ENCODE peak calls at places on chromosomes 13 and 19, in ten cellular contexts. W is A549, Y is tibial nerve, N is transverse colon, H is H1, T is ovary, R is K562, M is stomach, X is sigmoid colon, G is esophagus muscularis mucosa. V is an unnamed sample.
A peak's percentile ranks its signal among the peaks of the same experiment; 100 is the strongest.

GRCh38 chr13:59700281-59700680 is 463.4 kb downstream of the DIAPH3 start:
- DNase-seq in N (no peak), H (no peak), Y (no peak), R (no peak), X (no peak), G (no peak), T (no peak), M (no peak), W (no peak), V (no peak)

GRCh38 chr13:75331792-75332349 is 150.1 kb downstream of the TBC1D4 start:
- DNase-seq in W (no peak), R (no peak), H (no peak), G (no peak), N (no peak), T (no peak), Y (no peak), M (no peak), X (no peak), V (no peak)

GRCh38 chr19:11963566-11964355 is 1.1 kb upstream of the ZNF763 start:
- DNase-seq in X (peak; percentile 90), Y (peak; percentile 71), T (peak; percentile 84), N (peak; percentile 82), M (peak; percentile 76), R (peak; percentile 70), G (peak; percentile 94), W (no peak), H (peak; percentile 57), V (peak; percentile 83)

GRCh38 chr19:21848706-21849105 is 12.7 kb upstream of the ZNF43 start:
- DNase-seq in Y (no peak), T (no peak), N (no peak), R (no peak), M (no peak), G (no peak), H (no peak), W (peak; percentile 8), X (no peak), V (no peak)

GRCh38 chr19:48512504-48513288 is 1.1 kb upstream of the LMTK3 start:
- DNase-seq in T (no peak), R (no peak), M (no peak), Y (no peak), N (no peak), G (no peak), H (no peak), X (no peak), W (no peak), V (no peak)

GRCh38 chr13:101305981-101306411 is 110.3 kb downstream of the NALCN start:
- DNase-seq in T (no peak), Y (no peak), N (no peak), H (no peak), R (no peak), G (no peak), W (no peak), M (no peak), X (no peak), V (no peak)

GRCh38 chr13:28559636-28560259 is 64.8 kb upstream of the FLT1 start:
- DNase-seq in G (no peak), M (no peak), H (no peak), Y (no peak), N (no peak), X (no peak), T (no peak), W (no peak), R (no peak), V (no peak)

GRCh38 chr19:18385675-18386542 is at the start of gene GDF15:
- DNase-seq in Y (peak; percentile 47), M (peak; percentile 96), R (peak; percentile 98), N (peak; percentile 96), T (peak; percentile 49), G (peak; percentile 94), X (peak; percentile 86), H (no peak), W (peak; percentile 87), V (peak; percentile 90)

GRCh38 chr13:44576396-44577235 is 486 bp upstream of the TSC22D1 start:
- DNase-seq in R (peak; percentile 17), H (no peak), Y (no peak), W (no peak), X (peak; percentile 66), T (peak; percentile 51), G (no peak), M (peak; percentile 34), N (peak; percentile 19), V (no peak)

GRCh38 chr19:821228-821975 is at the start of gene PLPPR3:
- DNase-seq in Y (no peak), R (peak; percentile 65), H (no peak), M (no peak), G (no peak), W (no peak), N (no peak), T (peak; percentile 28), X (no peak), V (no peak)

GRCh38 chr19:27905074-27905473 is 1307.9 kb downstream of the UQCRFS1 start:
- DNase-seq in R (no peak), Y (no peak), N (no peak), M (no peak), H (no peak), G (no peak), X (no peak), T (no peak), W (no peak), V (no peak)

GRCh38 chr19:50662442-50663279 is 13.4 kb downstream of the C19orf81 start:
- DNase-seq in M (no peak), X (no peak), W (no peak), Y (no peak), N (no peak), T (no peak), H (no peak), G (no peak), R (no peak), V (no peak)

GRCh38 chr13:99103536-99103935 is 97.1 kb upstream of the UBAC2 start:
- DNase-seq in G (no peak), M (no peak), T (no peak), X (no peak), W (no peak), N (no peak), H (no peak), R (no peak), Y (no peak), V (no peak)

DNA sequence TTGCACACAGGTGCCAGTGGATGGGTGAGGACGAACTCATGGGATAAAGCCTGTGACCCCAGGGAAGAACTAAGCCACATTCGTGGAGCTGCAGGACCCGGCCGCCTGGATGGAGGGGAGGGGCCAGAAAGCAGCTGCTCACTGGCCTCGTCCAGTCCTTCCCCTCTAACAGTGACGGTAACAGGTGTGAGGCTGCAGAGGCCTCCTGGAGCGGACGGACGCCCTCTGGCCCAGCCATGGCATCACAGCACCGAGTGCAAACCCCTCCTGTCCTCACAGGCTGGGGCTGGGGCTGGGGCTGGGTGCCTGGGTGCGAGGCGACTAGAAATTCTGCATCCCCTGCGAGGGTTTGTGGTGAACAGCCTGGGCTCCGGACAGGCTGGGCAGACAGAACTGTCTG is 3.6 kb downstream of the MICOS13 start:
- DNase-seq in H (no peak), W (no peak), T (no peak), N (no peak), R (no peak), G (no peak), M (no peak), Y (no peak), X (no peak), V (no peak)
- TF ChIP-seq POLR2A in H (no peak), W (no peak), T (no peak), N (no peak), R (peak; percentile 14), G (no peak), M (no peak), Y (no peak), X (no peak), V (no peak)

DNA sequence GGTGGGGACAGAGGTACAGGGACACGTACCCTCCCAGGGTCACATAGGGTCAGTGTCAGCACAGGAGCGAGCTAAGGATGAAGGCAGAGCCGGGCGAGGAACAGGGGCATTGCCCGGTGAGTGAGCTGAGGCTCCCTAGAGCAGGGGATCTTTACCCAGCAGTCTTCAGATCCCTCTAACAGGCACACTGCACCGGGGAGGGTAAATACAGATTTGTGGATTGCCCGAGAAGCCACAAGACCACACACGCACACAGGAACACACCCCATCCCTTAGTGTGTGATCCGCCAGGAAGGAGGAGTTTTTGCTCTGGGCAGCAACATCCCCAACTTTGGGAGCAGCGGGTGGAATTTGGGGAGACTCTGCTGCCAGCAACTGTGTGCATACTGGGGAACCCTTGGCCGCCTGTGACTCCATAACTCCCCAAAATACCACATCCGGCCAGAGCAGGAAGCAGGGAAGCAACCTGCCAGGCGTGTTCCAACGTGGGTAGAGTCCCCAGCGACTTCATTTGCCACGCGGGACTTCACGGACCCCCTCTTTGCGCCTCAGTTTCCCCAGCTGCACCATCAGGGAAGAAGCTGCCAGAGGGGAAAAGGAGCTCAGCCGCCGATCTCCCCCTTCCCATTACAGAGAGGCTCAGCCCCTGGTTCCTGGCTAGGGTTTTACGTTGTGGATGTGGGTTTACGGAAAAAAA is 5.9 kb upstream of the TLE2 start:
- DNase-seq in G (no peak), N (peak; percentile 64), H (no peak), R (peak; percentile 47), T (peak; percentile 68), Y (no peak), X (peak; percentile 75), M (peak; percentile 51), W (no peak), V (peak; percentile 49)
- TF ChIP-seq EP300 in G (no peak), N (no peak), H (no peak), R (no peak), T (no peak), Y (no peak), X (no peak), M (no peak), W (no peak), V (no peak)

DNA sequence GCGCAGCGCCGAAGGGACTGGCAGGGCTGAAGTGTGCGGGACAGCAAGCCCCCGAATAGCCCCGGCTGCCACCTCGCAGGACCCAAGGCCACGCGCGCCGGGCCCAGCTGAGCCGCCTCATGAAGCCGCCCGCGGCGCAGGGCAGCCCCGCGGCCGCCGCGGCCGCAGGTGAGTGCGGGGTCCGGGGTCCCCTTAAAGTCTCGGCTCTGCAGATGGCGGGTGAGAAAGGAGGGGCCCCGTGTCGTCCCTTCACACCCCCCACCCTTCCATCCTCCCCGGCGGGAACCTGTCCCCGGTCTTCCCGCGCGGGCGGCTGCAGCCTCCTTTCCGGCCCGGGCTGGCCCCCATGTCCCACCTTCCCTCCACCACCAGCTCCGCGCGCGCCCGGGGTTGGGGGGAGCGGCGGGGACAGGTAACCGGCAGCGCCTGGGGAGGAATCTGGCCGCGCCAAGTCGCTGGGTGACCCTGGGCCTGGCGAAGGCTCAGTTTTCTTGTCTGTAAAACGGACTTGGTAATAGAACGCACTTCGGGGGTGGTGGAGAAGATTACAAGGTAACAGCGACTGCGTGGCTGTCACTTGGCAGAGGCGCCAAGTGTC is 338 bp downstream of the RGCC start:
- DNase-seq in G (no peak), R (peak; percentile 23), H (no peak), N (no peak), X (no peak), M (no peak), T (no peak), W (no peak), Y (no peak), V (peak; percentile 92)
- TF ChIP-seq POLR2A in G (peak; percentile 16), R (no peak), H (no peak), N (no peak), X (no peak), M (no peak), T (no peak), W (no peak), Y (no peak), V (peak; percentile 97)

GRCh38 chr13:84894749-84895148 is 904.5 kb downstream of the SLITRK6 start:
- DNase-seq in T (no peak), Y (no peak), H (no peak), R (no peak), X (no peak), M (no peak), W (no peak), G (no peak), N (no peak), V (no peak)

GRCh38 chr13:84896128-84896527 is 903.1 kb downstream of the SLITRK6 start:
- DNase-seq in G (no peak), N (peak; percentile 11), H (no peak), W (no peak), X (no peak), Y (no peak), R (peak; percentile 55), T (no peak), M (no peak), V (peak; percentile 18)
- TF ChIP-seq EP300 in G (no peak), N (no peak), H (no peak), W (no peak), X (no peak), Y (no peak), R (no peak), T (no peak), M (no peak), V (no peak)

V was measured in upper lobe of left lung.